ENCODE peak calls at places on chromosome 9, in six cellular contexts. U is neuronal stem cell, F is trophoblast cell, Q is IMR-90, Y is H1, R is H9. Z is an unnamed sample.
A peak's percentile ranks its signal among the peaks of the same experiment; 100 is the strongest.

GRCh38 chr9:74662616-74663015 is 165.5 kb downstream of the RORB start:
- DNase-seq in F (no peak), Q (no peak), Y (no peak), R (no peak), U (no peak), Z (no peak)

GRCh38 chr9:121944741-121945191 is 148.3 kb downstream of the TTLL11 start:
- DNase-seq in Y (no peak), R (no peak), Q (peak; percentile 87), F (peak; percentile 64), U (no peak), Z (peak; percentile 59)

GRCh38 chr9:20940447-20941176 is 90.8 kb downstream of the HACD4 start:
- DNase-seq in U (no peak), F (no peak), R (no peak), Y (no peak), Q (peak; percentile 33), Z (peak; percentile 9)

GRCh38 chr9:120757268-120757900 is 35.8 kb downstream of the FBXW2 start:
- DNase-seq in R (no peak), Q (no peak), U (no peak), Y (no peak), F (no peak), Z (no peak)

GRCh38 chr9:16884952-16885513 is 14.6 kb upstream of the BNC2 start:
- DNase-seq in Q (peak; percentile 98), F (no peak), U (no peak), R (no peak), Y (no peak), Z (peak; percentile 86)

GRCh38 chr9:80615964-80616363 is 1044.2 kb downstream of the TLE4 start:
- DNase-seq in U (no peak), F (no peak), Q (peak; percentile 65), R (no peak), Y (no peak), Z (no peak)

GRCh38 chr9:135587658-135588057 is 26.1 kb downstream of the PAEP start:
- DNase-seq in U (no peak), F (no peak), Y (peak; percentile 39), Q (no peak), R (peak; percentile 36), Z (no peak)

GRCh38 chr9:99121604-99122003 is 16.7 kb downstream of the TGFBR1 start:
- DNase-seq in U (no peak), F (no peak), Y (no peak), Q (no peak), R (no peak), Z (no peak)

GRCh38 chr9:78692871-78693270 is 395.9 kb downstream of the PSAT1 start:
- DNase-seq in U (no peak), F (no peak), R (no peak), Y (no peak), Q (peak; percentile 60), Z (peak; percentile 11)

GRCh38 chr9:33288235-33288634 is 2.1 kb upstream of the NFX1 start:
- DNase-seq in R (no peak), Y (no peak), U (no peak), F (no peak), Q (no peak), Z (no peak)

GRCh38 chr9:68706579-68707201 is 1.6 kb downstream of the PIP5K1B start:
- DNase-seq in U (no peak), Y (no peak), R (no peak), F (no peak), Q (no peak), Z (no peak)

GRCh38 chr9:29214162-29214520 is 1640.9 kb upstream of the C9orf72 start:
- DNase-seq in F (no peak), R (peak; percentile 85), Q (no peak), U (no peak), Y (peak; percentile 75), Z (peak; percentile 82)

GRCh38 chr9:137664676-137665075 is 45.9 kb downstream of the EHMT1 start:
- DNase-seq in Q (no peak), U (no peak), Y (no peak), R (no peak), F (no peak), Z (no peak)

GRCh38 chr9:20662156-20662555 is 21.9 kb upstream of the FOCAD start:
- DNase-seq in U (no peak), Y (no peak), F (no peak), R (no peak), Q (no peak), Z (no peak)

GRCh38 chr9:78015242-78015641 is 16.4 kb downstream of the GNAQ start:
- DNase-seq in F (no peak), Q (no peak), U (no peak), Y (no peak), R (no peak), Z (no peak)

GRCh38 chr9:115058684-115059315 is 59.2 kb downstream of the TNC start:
- DNase-seq in Q (peak; percentile 83), Y (no peak), R (no peak), U (no peak), F (no peak), Z (peak; percentile 68)

GRCh38 chr9:33297455-33297854 is 7.1 kb downstream of the NFX1 start:
- DNase-seq in R (no peak), F (no peak), Y (no peak), Q (no peak), U (no peak), Z (peak; percentile 9)

GRCh38 chr9:91820126-91820750 is 129.8 kb downstream of the ROR2 start:
- DNase-seq in Y (no peak), Q (no peak), R (no peak), U (no peak), F (no peak), Z (no peak)
- H3K79me1 ChIP-seq in Y (no peaks in the 10 kb centered on the region), Q (no peaks in the 10 kb centered on the region), R (no peaks in the 10 kb centered on the region), U (peaks cover 11% of the 10 kb centered on the region), F (peaks cover 9% of the 10 kb centered on the region), Z (peaks cover 40% of the 10 kb centered on the region)

GRCh38 chr9:100354121-100354800 is 1.5 kb upstream of the TEX10 start:
- DNase-seq in R (no peak), Y (no peak), F (no peak), Q (no peak), U (no peak), Z (no peak)

GRCh38 chr9:100352201-100352726 is 478 bp downstream of the TEX10 start:
- DNase-seq in U (peak; percentile 18), F (peak; percentile 22), R (peak; percentile 32), Q (peak; percentile 10), Y (no peak), Z (peak; percentile 46)

GRCh38 chr9:100351508-100351907 is 1.2 kb downstream of the TEX10 start:
- DNase-seq in F (no peak), R (no peak), Q (no peak), Y (no peak), U (no peak), Z (peak; percentile 19)

GRCh38 chr9:100355561-100355960 is 2.8 kb upstream of the TEX10 start:
- DNase-seq in F (no peak), Y (no peak), R (no peak), Q (no peak), U (no peak), Z (peak; percentile 9)

DNA sequence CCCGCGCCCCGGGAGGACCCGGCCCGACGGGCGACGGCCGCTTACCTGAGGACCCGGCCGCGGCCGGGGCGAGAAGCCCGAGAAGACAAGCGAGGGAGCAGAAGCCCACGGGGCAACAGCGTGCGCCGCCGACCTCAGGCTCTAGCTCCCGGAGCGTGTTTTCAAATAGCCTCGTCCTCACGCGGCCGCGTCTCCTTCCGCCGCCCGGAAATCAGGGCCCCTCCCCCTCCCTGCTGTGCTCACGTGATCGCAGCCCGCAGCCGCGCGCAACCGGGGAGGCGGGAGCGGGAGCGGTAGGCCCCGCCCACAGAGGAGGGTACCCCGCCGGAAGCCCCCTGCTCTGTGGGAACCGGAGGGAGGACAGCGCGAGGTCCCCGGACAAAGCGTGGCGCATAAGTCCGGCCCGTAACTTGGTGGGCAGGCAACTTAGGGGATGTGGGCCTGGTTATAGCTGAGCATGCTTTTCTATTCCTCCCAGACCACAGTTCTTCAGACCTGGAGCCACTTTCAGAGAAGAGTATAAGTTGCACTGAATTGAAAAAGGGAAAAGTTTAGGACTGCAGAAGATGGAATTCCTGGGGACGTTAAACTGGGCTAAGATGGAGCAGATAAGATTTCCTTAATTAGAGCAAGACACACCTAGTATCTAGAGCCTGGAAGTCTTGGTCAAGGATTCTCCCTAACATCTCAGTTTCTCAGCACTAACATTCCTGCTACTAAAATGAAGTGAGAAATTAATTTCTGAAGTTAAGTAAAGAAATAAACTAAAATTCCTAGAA is at the start of gene TEX10:
- DNase-seq in U (peak; percentile 87), F (peak; percentile 68), Q (peak; percentile 81), Y (peak; percentile 97), R (peak; percentile 94), Z (peak; percentile 88)
- H4K8ac ChIP-seq in U (no peak within 1 kb of the TSS), F (peak within 1 kb of the TSS; percentile 94), Q (peak within 1 kb of the TSS; percentile 91), Y (peak within 1 kb of the TSS; percentile 97), R (no peak within 1 kb of the TSS), Z (peak within 1 kb of the TSS; percentile 35)

GRCh38 chr9:26983340-26983739 is 22.1 kb downstream of the LRRC19 start:
- DNase-seq in Q (no peak), F (no peak), R (no peak), U (no peak), Y (no peak), Z (no peak)
- H3K14ac ChIP-seq in Q (no peak overlapping the region), F (no peak overlapping the region), R (no peak overlapping the region), U (no peak overlapping the region), Y (no peak overlapping the region), Z (no peak overlapping the region)

GRCh38 chr9:38029923-38030638 is 38.9 kb downstream of the SHB start:
- DNase-seq in U (no peak), Q (no peak), F (no peak), R (no peak), Y (no peak), Z (no peak)
- H3K79me1 ChIP-seq in U (peaks cover 2% of the 10 kb centered on the region), Q (peaks cover 82% of the 10 kb centered on the region), F (peaks cover 23% of the 10 kb centered on the region), R (no peaks in the 10 kb centered on the region), Y (peaks cover 13% of the 10 kb centered on the region), Z (no peaks in the 10 kb centered on the region)

GRCh38 chr9:112032009-112032408 is 135.4 kb downstream of the UGCG start:
- DNase-seq in F (no peak), R (no peak), U (no peak), Q (no peak), Y (no peak), Z (no peak)

GRCh38 chr9:112032733-112033132 is 136.1 kb downstream of the UGCG start:
- DNase-seq in Q (peak; percentile 71), F (no peak), U (no peak), R (no peak), Y (no peak), Z (peak; percentile 37)

GRCh38 chr9:112028242-112029221 is 131.9 kb downstream of the UGCG start:
- DNase-seq in Q (no peak), U (no peak), F (peak; percentile 12), R (no peak), Y (no peak), Z (no peak)

GRCh38 chr9:112031400-112031799 is 134.8 kb downstream of the UGCG start:
- DNase-seq in F (no peak), Y (no peak), Q (no peak), U (no peak), R (no peak), Z (no peak)

GRCh38 chr9:112029921-112030444 is 133.4 kb downstream of the UGCG start:
- DNase-seq in R (no peak), Y (no peak), U (no peak), F (peak; percentile 70), Q (peak; percentile 84), Z (peak; percentile 78)
- H4K8ac ChIP-seq in R (no peak overlapping the region), Y (no peak overlapping the region), U (no peak overlapping the region), F (no peak overlapping the region), Q (peak overlapping the region; percentile 0), Z (peak overlapping the region; percentile 46)

DNA sequence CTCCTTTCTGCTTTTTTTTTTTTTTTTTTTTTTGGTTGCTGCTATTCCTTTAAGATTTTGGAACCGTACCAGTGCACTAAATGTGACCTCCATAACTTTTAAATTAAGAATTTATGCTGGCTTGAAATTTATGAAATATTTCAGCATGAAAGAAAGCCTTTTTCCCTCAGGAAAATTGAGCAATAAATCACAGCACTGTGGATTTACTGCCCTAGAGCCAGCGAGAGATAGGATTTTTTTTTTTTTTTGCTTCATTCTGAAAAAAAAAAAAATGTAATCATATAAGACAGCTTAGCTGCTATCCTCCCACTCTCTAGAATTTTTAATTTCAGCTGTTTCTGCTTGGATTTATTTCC is 88.6 kb downstream of the ZNF618 start:
- DNase-seq in Y (no peak), F (no peak), R (no peak), U (no peak), Q (no peak), Z (no peak)
- H3K14ac ChIP-seq in Y (no peak overlapping the region), F (no peak overlapping the region), R (no peak overlapping the region), U (no peak overlapping the region), Q (no peak overlapping the region), Z (no peak overlapping the region)